ENCODE peak calls at places on chromosomes 11 and 22, in nine cellular contexts. Z is H54, L is bronchial epithelial cell, N is amygdala, B is aorta, G is foreskin keratinocyte, Y is midbrain, J is EL, K is HS-27A. F is an unnamed sample.

GRCh38 chr22:24001314-24001713 is 3.9 kb downstream of the GSTT4 start:
- DNase-seq in B (no peak), J (no peak), Y (no peak), K (no peak), N (no peak), G (no peak), Z (no peak), L (no peak), F (no peak)

GRCh38 chr11:95451682-95452081 is 220.7 kb upstream of the SESN3 start:
- DNase-seq in G (peak; percentile 91), N (no peak), L (peak; percentile 97), J (peak; percentile 32), Z (no peak), B (no peak), Y (no peak), K (no peak), F (no peak)

GRCh38 chr22:44378380-44378779 is 65.6 kb upstream of the SHISAL1 start:
- DNase-seq in J (no peak), K (no peak), Y (no peak), G (no peak), L (no peak), B (peak; percentile 1), Z (no peak), N (no peak), F (no peak)

GRCh38 chr11:58977470-58977869 is 38.2 kb downstream of the GLYATL1 start:
- DNase-seq in K (no peak), B (no peak), L (no peak), Z (no peak), Y (no peak), J (no peak), N (no peak), G (no peak), F (no peak)

GRCh38 chr11:36196476-36197099 is 92.6 kb downstream of the COMMD9 start:
- DNase-seq in G (no peak), J (no peak), Y (no peak), Z (no peak), L (no peak), B (no peak), N (no peak), K (no peak), F (no peak)

GRCh38 chr22:35705141-35705540 is 12.5 kb upstream of the APOL5 start:
- DNase-seq in L (peak; percentile 87), K (peak; percentile 69), B (no peak), G (peak; percentile 59), Y (no peak), J (peak; percentile 89), Z (peak; percentile 26), N (no peak), F (peak; percentile 63)

GRCh38 chr11:65116370-65117205 is 913 bp downstream of the ZNHIT2 start:
- DNase-seq in N (no peak), J (peak; percentile 61), K (no peak), L (peak; percentile 75), G (no peak), B (peak; percentile 86), Y (peak; percentile 14), Z (no peak), F (peak; percentile 60)

GRCh38 chr11:105774899-105775298 is 165.0 kb downstream of the GRIA4 start:
- DNase-seq in K (no peak), J (no peak), N (no peak), B (no peak), L (no peak), Z (no peak), G (no peak), Y (no peak), F (no peak)

F was measured in dermis blood vessel endothelial cell.